ENCODE peak calls at places on chromosomes 6 and 20, in seven cellular contexts. One of them, this sample, is unnamed.

GRCh38 chr6:157789297-157789696 is 33.7 kb upstream of the SNX9 start:
- DNase-seq in H1: no peak
- DNase-seq in mesenchymal stem cell: no peak
- DNase-seq in neuronal stem cell: no peak
- DNase-seq in IMR-90: no peak
- DNase-seq in H9: no peak
- DNase-seq in mesendoderm: no peak
- DNase-seq in this sample: no peak

GRCh38 chr6:167272618-167273379 is 18.3 kb upstream of the UNC93A start:
- DNase-seq in mesendoderm: peak; percentile 51
- DNase-seq in neuronal stem cell: no peak
- DNase-seq in H1: no peak
- DNase-seq in IMR-90: no peak
- DNase-seq in H9: no peak
- DNase-seq in mesenchymal stem cell: no peak
- DNase-seq in this sample: no peak

GRCh38 chr6:82959385-82959941 is 106.2 kb downstream of the UBE3D start:
- DNase-seq in IMR-90: peak; percentile 70
- DNase-seq in H1: peak; percentile 7
- DNase-seq in H9: peak; percentile 45
- DNase-seq in neuronal stem cell: peak; percentile 38
- DNase-seq in mesenchymal stem cell: peak; percentile 27
- DNase-seq in mesendoderm: peak; percentile 92
- DNase-seq in this sample: peak; percentile 50

GRCh38 chr6:72365773-72366172 is 256.1 kb upstream of the KCNQ5 start:
- DNase-seq in H9: no peak
- DNase-seq in H1: no peak
- DNase-seq in mesenchymal stem cell: no peak
- DNase-seq in IMR-90: no peak
- DNase-seq in neuronal stem cell: no peak
- DNase-seq in mesendoderm: no peak
- DNase-seq in this sample: no peak

GRCh38 chr20:60352017-60352416 is 393.8 kb downstream of the CDH26 start:
- DNase-seq in mesendoderm: no peak
- DNase-seq in H9: no peak
- DNase-seq in H1: no peak
- DNase-seq in mesenchymal stem cell: no peak
- DNase-seq in neuronal stem cell: no peak
- DNase-seq in IMR-90: no peak
- DNase-seq in this sample: peak; percentile 59

GRCh38 chr20:11553603-11554002 is 364.1 kb upstream of the BTBD3 start:
- DNase-seq in IMR-90: peak; percentile 18
- DNase-seq in H9: no peak
- DNase-seq in mesenchymal stem cell: peak; percentile 12
- DNase-seq in neuronal stem cell: no peak
- DNase-seq in mesendoderm: no peak
- DNase-seq in H1: no peak
- DNase-seq in this sample: no peak

GRCh38 chr6:68443704-68444103 is 191.4 kb upstream of the ADGRB3 start:
- DNase-seq in H9: no peak
- DNase-seq in mesenchymal stem cell: no peak
- DNase-seq in mesendoderm: no peak
- DNase-seq in H1: no peak
- DNase-seq in neuronal stem cell: no peak
- DNase-seq in IMR-90: no peak
- DNase-seq in this sample: no peak

GRCh38 chr6:144149894-144150672 is at the start of gene STX11:
- DNase-seq in IMR-90: peak; percentile 29
- DNase-seq in H1: peak; percentile 10
- DNase-seq in neuronal stem cell: peak; percentile 63
- DNase-seq in mesenchymal stem cell: peak; percentile 57
- DNase-seq in mesendoderm: peak; percentile 69
- DNase-seq in H9: peak; percentile 59
- DNase-seq in this sample: peak; percentile 88

GRCh38 chr20:17161661-17162410 is 65.0 kb upstream of the PCSK2 start:
- DNase-seq in H1: no peak
- DNase-seq in H9: no peak
- DNase-seq in IMR-90: no peak
- DNase-seq in mesendoderm: no peak
- DNase-seq in mesenchymal stem cell: no peak
- DNase-seq in neuronal stem cell: no peak
- DNase-seq in this sample: no peak

GRCh38 chr6:23330632-23331031 is 761.3 kb downstream of the HDGFL1 start:
- DNase-seq in H1: no peak
- DNase-seq in mesendoderm: no peak
- DNase-seq in H9: no peak
- DNase-seq in neuronal stem cell: no peak
- DNase-seq in IMR-90: no peak
- DNase-seq in mesenchymal stem cell: no peak
- DNase-seq in this sample: no peak

GRCh38 chr20:62627901-62628612 is 14.2 kb upstream of the SLCO4A1 start:
- DNase-seq in H9: no peak
- DNase-seq in H1: no peak
- DNase-seq in mesendoderm: no peak
- DNase-seq in neuronal stem cell: no peak
- DNase-seq in IMR-90: peak; percentile 29
- DNase-seq in mesenchymal stem cell: peak; percentile 63
- DNase-seq in this sample: no peak

GRCh38 chr20:31712564-31713311 is 9.9 kb downstream of the BCL2L1 start:
- DNase-seq in neuronal stem cell: peak; percentile 83
- DNase-seq in H1: peak; percentile 86
- DNase-seq in H9: peak; percentile 83
- DNase-seq in mesendoderm: peak; percentile 93
- DNase-seq in IMR-90: peak; percentile 82
- DNase-seq in mesenchymal stem cell: peak; percentile 76
- DNase-seq in this sample: peak; percentile 62

GRCh38 chr20:63309261-63310071 is 16.5 kb downstream of the COL20A1 start:
- DNase-seq in mesenchymal stem cell: peak; percentile 33
- DNase-seq in H1: no peak
- DNase-seq in mesendoderm: peak; percentile 25
- DNase-seq in IMR-90: peak; percentile 24
- DNase-seq in H9: peak; percentile 73
- DNase-seq in neuronal stem cell: peak; percentile 64
- DNase-seq in this sample: peak; percentile 39

GRCh38 chr6:37515712-37516075 is 16.0 kb upstream of the CCDC167 start:
- DNase-seq in H1: no peak
- DNase-seq in IMR-90: no peak
- DNase-seq in mesendoderm: no peak
- DNase-seq in mesenchymal stem cell: no peak
- DNase-seq in neuronal stem cell: no peak
- DNase-seq in H9: no peak
- DNase-seq in this sample: no peak

GRCh38 chr20:59210186-59210585 is 46.6 kb downstream of the ZNF831 start:
- DNase-seq in H9: no peak
- DNase-seq in mesenchymal stem cell: no peak
- DNase-seq in neuronal stem cell: no peak
- DNase-seq in H1: no peak
- DNase-seq in mesendoderm: no peak
- DNase-seq in IMR-90: no peak
- DNase-seq in this sample: no peak

GRCh38 chr6:13089296-13089994 is 238.9 kb downstream of the TBC1D7 start:
- DNase-seq in H1: no peak
- DNase-seq in neuronal stem cell: no peak
- DNase-seq in mesendoderm: no peak
- DNase-seq in IMR-90: no peak
- DNase-seq in H9: no peak
- DNase-seq in mesenchymal stem cell: no peak
- DNase-seq in this sample: no peak

GRCh38 chr20:13294522-13294921 is 73.4 kb downstream of the ISM1 start:
- DNase-seq in H1: no peak
- DNase-seq in neuronal stem cell: no peak
- DNase-seq in mesendoderm: no peak
- DNase-seq in H9: no peak
- DNase-seq in mesenchymal stem cell: no peak
- DNase-seq in IMR-90: no peak
- DNase-seq in this sample: no peak

GRCh38 chr6:76817429-76817828 is 645.9 kb downstream of the HTR1B start:
- DNase-seq in IMR-90: no peak
- DNase-seq in H9: no peak
- DNase-seq in mesenchymal stem cell: no peak
- DNase-seq in neuronal stem cell: no peak
- DNase-seq in mesendoderm: no peak
- DNase-seq in H1: no peak
- DNase-seq in this sample: no peak

GRCh38 chr6:135665935-135666334 is 168.4 kb upstream of the AHI1 start:
- DNase-seq in IMR-90: no peak
- DNase-seq in mesendoderm: no peak
- DNase-seq in H1: no peak
- DNase-seq in mesenchymal stem cell: no peak
- DNase-seq in H9: no peak
- DNase-seq in neuronal stem cell: no peak
- DNase-seq in this sample: no peak

GRCh38 chr6:128641701-128642100 is 121.3 kb upstream of the PTPRK start:
- DNase-seq in neuronal stem cell: no peak
- DNase-seq in H1: no peak
- DNase-seq in mesendoderm: no peak
- DNase-seq in H9: no peak
- DNase-seq in mesenchymal stem cell: peak; percentile 29
- DNase-seq in IMR-90: peak; percentile 64
- DNase-seq in this sample: no peak

GRCh38 chr6:88823998-88824397 is 139.4 kb downstream of the RNGTT start:
- DNase-seq in mesenchymal stem cell: peak; percentile 12
- DNase-seq in H9: no peak
- DNase-seq in neuronal stem cell: no peak
- DNase-seq in H1: no peak
- DNase-seq in IMR-90: peak; percentile 77
- DNase-seq in mesendoderm: no peak
- DNase-seq in this sample: no peak

GRCh38 chr6:23181301-23182110 is 612.1 kb downstream of the HDGFL1 start:
- DNase-seq in H1: no peak
- DNase-seq in IMR-90: no peak
- DNase-seq in mesenchymal stem cell: no peak
- DNase-seq in mesendoderm: no peak
- DNase-seq in neuronal stem cell: no peak
- DNase-seq in H9: no peak
- DNase-seq in this sample: no peak

DNA sequence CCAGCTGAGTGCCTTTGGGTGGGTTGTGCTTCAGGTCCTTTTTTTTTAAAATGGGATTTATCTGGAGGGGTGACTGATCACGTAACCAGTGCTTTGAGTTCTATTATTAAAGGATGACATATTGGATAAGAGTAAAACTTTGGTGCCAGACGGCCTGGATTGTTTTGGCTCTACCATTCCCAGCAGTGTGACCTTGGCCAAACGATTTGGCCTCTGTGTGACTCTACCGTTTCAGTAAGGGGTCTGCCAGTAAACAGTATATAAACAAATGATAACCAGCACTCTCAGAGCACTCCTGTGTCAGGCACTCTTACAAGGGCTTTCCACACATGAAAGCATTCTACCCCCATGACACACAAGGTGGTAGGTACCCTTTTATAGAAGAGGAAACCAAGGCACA is 8.7 kb downstream of the SCRT2 start:
- DNase-seq in H9: no peak
- DNase-seq in IMR-90: no peak
- DNase-seq in neuronal stem cell: no peak
- DNase-seq in H1: no peak
- DNase-seq in mesendoderm: no peak
- DNase-seq in mesenchymal stem cell: no peak
- DNase-seq in this sample: no peak
- H3K23ac ChIP-seq in H9: no peak overlapping the region
- H3K23ac ChIP-seq in IMR-90: no peak overlapping the region
- H3K23ac ChIP-seq in neuronal stem cell: no peak overlapping the region
- H3K23ac ChIP-seq in H1: no peak overlapping the region
- H3K23ac ChIP-seq in mesendoderm: no peak overlapping the region
- H3K23ac ChIP-seq in mesenchymal stem cell: no peak overlapping the region
- H3K23ac ChIP-seq in this sample: no peak overlapping the region

GRCh38 chr6:109947001-109947400 is 31.1 kb upstream of the GPR6 start:
- DNase-seq in mesendoderm: no peak
- DNase-seq in mesenchymal stem cell: no peak
- DNase-seq in IMR-90: no peak
- DNase-seq in H9: no peak
- DNase-seq in neuronal stem cell: no peak
- DNase-seq in H1: no peak
- DNase-seq in this sample: no peak
- H2BK5ac ChIP-seq in mesendoderm: no peak overlapping the region
- H2BK5ac ChIP-seq in mesenchymal stem cell: no peak overlapping the region
- H2BK5ac ChIP-seq in IMR-90: no peak overlapping the region
- H2BK5ac ChIP-seq in H9: no peak overlapping the region
- H2BK5ac ChIP-seq in neuronal stem cell: no peak overlapping the region
- H2BK5ac ChIP-seq in H1: no peak overlapping the region
- H2BK5ac ChIP-seq in this sample: no peak overlapping the region

GRCh38 chr6:3984494-3984893 is 94.4 kb downstream of the FAM217A start:
- DNase-seq in H1: no peak
- DNase-seq in IMR-90: no peak
- DNase-seq in mesenchymal stem cell: no peak
- DNase-seq in mesendoderm: no peak
- DNase-seq in neuronal stem cell: no peak
- DNase-seq in H9: no peak
- DNase-seq in this sample: no peak
- H3K4me2 ChIP-seq in H1: no peak overlapping the region
- H3K4me2 ChIP-seq in IMR-90: no peak overlapping the region
- H3K4me2 ChIP-seq in mesenchymal stem cell: no peak overlapping the region
- H3K4me2 ChIP-seq in mesendoderm: no peak overlapping the region
- H3K4me2 ChIP-seq in neuronal stem cell: no peak overlapping the region
- H3K4me2 ChIP-seq in H9: no peak overlapping the region
- H3K4me2 ChIP-seq in this sample: no peak overlapping the region

DNA sequence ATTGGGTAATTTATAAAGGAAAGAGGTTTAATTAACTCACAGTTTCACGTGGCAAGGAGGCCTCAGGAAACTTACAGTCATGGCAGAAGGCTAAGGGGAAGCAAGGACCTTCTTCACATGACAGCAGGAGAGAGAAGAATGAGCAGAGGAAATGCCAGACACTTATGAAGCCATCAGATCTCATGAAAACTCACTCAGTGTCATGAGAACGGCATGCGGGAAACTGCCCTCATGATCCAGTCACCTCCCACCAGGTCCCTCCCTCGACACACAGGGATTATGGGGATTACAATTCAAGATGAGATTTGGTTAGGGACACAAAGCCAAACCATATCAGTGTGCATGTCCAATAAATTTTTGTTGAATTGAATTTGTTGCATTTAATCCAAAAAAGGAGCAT is 52.0 kb downstream of the ECT2L start:
- DNase-seq in H1: no peak
- DNase-seq in H9: no peak
- DNase-seq in IMR-90: peak; percentile 12
- DNase-seq in mesenchymal stem cell: peak; percentile 15
- DNase-seq in neuronal stem cell: no peak
- DNase-seq in mesendoderm: no peak
- DNase-seq in this sample: peak; percentile 63
- H3K23ac ChIP-seq in H1: no peak overlapping the region
- H3K23ac ChIP-seq in H9: no peak overlapping the region
- H3K23ac ChIP-seq in IMR-90: no peak overlapping the region
- H3K23ac ChIP-seq in mesenchymal stem cell: no peak overlapping the region
- H3K23ac ChIP-seq in neuronal stem cell: no peak overlapping the region
- H3K23ac ChIP-seq in mesendoderm: no peak overlapping the region
- H3K23ac ChIP-seq in this sample: no peak overlapping the region

GRCh38 chr6:153425536-153425935 is 294.5 kb upstream of the RGS17 start:
- DNase-seq in neuronal stem cell: no peak
- DNase-seq in H9: no peak
- DNase-seq in H1: no peak
- DNase-seq in mesendoderm: no peak
- DNase-seq in mesenchymal stem cell: no peak
- DNase-seq in IMR-90: no peak
- DNase-seq in this sample: no peak
- H2BK5ac ChIP-seq in neuronal stem cell: no peak overlapping the region
- H2BK5ac ChIP-seq in H9: no peak overlapping the region
- H2BK5ac ChIP-seq in H1: no peak overlapping the region
- H2BK5ac ChIP-seq in mesendoderm: no peak overlapping the region
- H2BK5ac ChIP-seq in mesenchymal stem cell: no peak overlapping the region
- H2BK5ac ChIP-seq in IMR-90: no peak overlapping the region
- H2BK5ac ChIP-seq in this sample: no peak overlapping the region

GRCh38 chr6:33075208-33075567 is 602 bp upstream of the HLA-DPB1 start:
- DNase-seq in H9: no peak
- DNase-seq in mesenchymal stem cell: no peak
- DNase-seq in mesendoderm: no peak
- DNase-seq in IMR-90: no peak
- DNase-seq in H1: no peak
- DNase-seq in neuronal stem cell: no peak
- DNase-seq in this sample: no peak
- H3K4me2 ChIP-seq in H9: no peak overlapping the region
- H3K4me2 ChIP-seq in mesenchymal stem cell: no peak overlapping the region
- H3K4me2 ChIP-seq in mesendoderm: no peak overlapping the region
- H3K4me2 ChIP-seq in IMR-90: no peak overlapping the region
- H3K4me2 ChIP-seq in H1: no peak overlapping the region
- H3K4me2 ChIP-seq in neuronal stem cell: no peak overlapping the region
- H3K4me2 ChIP-seq in this sample: no peak overlapping the region